ENCODE peak calls at places on chromosomes 2 and 18, in nine cellular contexts. D is GM12865; I is ACHN; B is COR-L47; N is left ventricle myocardium superior; T is dorsolateral prefrontal cortex; P is naive thymus-derived CD8-positive, alpha-beta T cell; F is tibial nerve; V is fibroblast of pulmonary artery. U is an unnamed sample.

GRCh38 chr2:175275499-175275898 is 94.0 kb upstream of the ATP5MC3 start:
- DNase-seq in N (no peak), V (no peak), B (peak; percentile 79), P (no peak), F (no peak), I (no peak), T (no peak), D (no peak), U (no peak)

GRCh38 chr2:105721991-105722511 is 22.7 kb upstream of the NCK2 start:
- DNase-seq in D (no peak), F (no peak), I (no peak), N (no peak), P (no peak), T (no peak), B (no peak), V (no peak), U (no peak)

GRCh38 chr2:237073552-237073951 is 12.1 kb upstream of the COPS8 start:
- DNase-seq in D (no peak), P (no peak), V (peak; percentile 89), T (no peak), F (no peak), I (no peak), B (no peak), N (no peak), U (no peak)

GRCh38 chr2:219171231-219171651 is 1.4 kb upstream of the SLC23A3 start:
- DNase-seq in P (peak; percentile 62), N (peak; percentile 54), D (peak; percentile 48), V (peak; percentile 89), F (peak; percentile 76), I (peak; percentile 72), T (no peak), B (peak; percentile 11), U (peak; percentile 35)

GRCh38 chr2:188291617-188292445 is at the start of gene GULP1:
- DNase-seq in B (peak; percentile 43), D (no peak), N (peak; percentile 83), P (no peak), V (peak; percentile 75), T (peak; percentile 48), F (peak; percentile 57), I (peak; percentile 85), U (no peak)

GRCh38 chr2:202653890-202654289 is 19.1 kb downstream of the FAM117B start:
- DNase-seq in T (no peak), I (no peak), F (no peak), B (no peak), D (no peak), P (no peak), N (no peak), V (no peak), U (no peak)

GRCh38 chr2:199273043-199273647 is 184.6 kb downstream of the SATB2 start:
- DNase-seq in D (no peak), F (no peak), I (no peak), B (peak; percentile 76), P (no peak), N (no peak), T (no peak), V (peak; percentile 66), U (no peak)

GRCh38 chr18:48974304-48975220 is 23.8 kb upstream of the SMAD7 start:
- DNase-seq in N (peak; percentile 62), D (no peak), P (no peak), B (no peak), F (no peak), T (no peak), I (no peak), V (no peak), U (no peak)

GRCh38 chr2:64017811-64018714 is 1.2 kb downstream of the VPS54 start:
- DNase-seq in T (no peak), P (no peak), F (no peak), N (no peak), D (peak; percentile 29), V (peak; percentile 47), B (no peak), I (peak; percentile 43), U (no peak)

GRCh38 chr2:12948963-12949353 is 232.2 kb downstream of the TRIB2 start:
- DNase-seq in F (no peak), B (no peak), V (no peak), D (peak; percentile 45), P (no peak), N (no peak), I (no peak), T (no peak), U (no peak)

GRCh38 chr2:129468879-129469278 is 510.6 kb upstream of the RAB6C start:
- DNase-seq in F (no peak), D (no peak), I (no peak), N (no peak), B (no peak), P (no peak), V (no peak), T (no peak), U (no peak)

GRCh38 chr2:109721626-109722025 is 72.5 kb upstream of the RGPD5 start:
- DNase-seq in B (no peak), F (no peak), V (no peak), D (no peak), I (no peak), P (no peak), N (no peak), T (no peak), U (no peak)

GRCh38 chr2:48169066-48169724 is 262.9 kb upstream of the FBXO11 start:
- DNase-seq in T (no peak), V (peak; percentile 29), B (no peak), F (no peak), D (no peak), P (no peak), N (no peak), I (no peak), U (no peak)

GRCh38 chr2:32553829-32554432 is 73.9 kb upstream of the TTC27 start:
- DNase-seq in P (peak; percentile 22), I (peak; percentile 62), F (peak; percentile 51), V (peak; percentile 73), B (peak; percentile 10), N (no peak), T (no peak), D (peak; percentile 73), U (no peak)

U was measured in CD8-positive, alpha-beta memory T cell.